ENCODE peak calls at places on chromosomes 3 and 15, in eight cellular contexts. One of them, this sample, is unnamed.

GRCh38 chr15:48748535-48748934 is 62.3 kb downstream of the CEP152 start:
- DNase-seq in suprapubic skin: no peak
- DNase-seq in fibroblast of lung: peak
- DNase-seq in AG04450: no peak
- DNase-seq in CD8-positive, alpha-beta T cell: no peak
- DNase-seq in right atrium auricular region: no peak
- DNase-seq in A549: no peak
- DNase-seq in uterus: no peak
- DNase-seq in this sample: no peak

GRCh38 chr3:11499144-11499543 is 144.6 kb downstream of the VGLL4 start:
- DNase-seq in suprapubic skin: no peak
- DNase-seq in fibroblast of lung: peak
- DNase-seq in AG04450: peak
- DNase-seq in CD8-positive, alpha-beta T cell: no peak
- DNase-seq in right atrium auricular region: no peak
- DNase-seq in A549: peak
- DNase-seq in uterus: no peak
- DNase-seq in this sample: no peak

GRCh38 chr3:194711913-194712312 is 26.2 kb downstream of the FAM43A start:
- DNase-seq in suprapubic skin: no peak
- DNase-seq in fibroblast of lung: peak
- DNase-seq in AG04450: peak
- DNase-seq in CD8-positive, alpha-beta T cell: no peak
- DNase-seq in right atrium auricular region: no peak
- DNase-seq in A549: peak
- DNase-seq in uterus: no peak
- DNase-seq in this sample: no peak

GRCh38 chr3:160885791-160886286 is 129.8 kb downstream of the PPM1L start:
- DNase-seq in suprapubic skin: no peak
- DNase-seq in fibroblast of lung: peak
- DNase-seq in AG04450: peak
- DNase-seq in CD8-positive, alpha-beta T cell: no peak
- DNase-seq in right atrium auricular region: no peak
- DNase-seq in A549: no peak
- DNase-seq in uterus: peak
- DNase-seq in this sample: peak

GRCh38 chr3:166713787-166714186 is 666.3 kb downstream of the ZBBX start:
- DNase-seq in suprapubic skin: no peak
- DNase-seq in fibroblast of lung: no peak
- DNase-seq in AG04450: no peak
- DNase-seq in CD8-positive, alpha-beta T cell: no peak
- DNase-seq in right atrium auricular region: no peak
- DNase-seq in A549: no peak
- DNase-seq in uterus: no peak
- DNase-seq in this sample: no peak

GRCh38 chr15:92082217-92082843 is 228.8 kb downstream of the SLCO3A1 start:
- DNase-seq in suprapubic skin: no peak
- DNase-seq in fibroblast of lung: peak
- DNase-seq in AG04450: peak
- DNase-seq in CD8-positive, alpha-beta T cell: peak
- DNase-seq in right atrium auricular region: no peak
- DNase-seq in A549: peak
- DNase-seq in uterus: peak
- DNase-seq in this sample: no peak

GRCh38 chr3:46926447-46926846 is 48.9 kb downstream of the PTH1R start:
- DNase-seq in suprapubic skin: no peak
- DNase-seq in fibroblast of lung: no peak
- DNase-seq in AG04450: no peak
- DNase-seq in CD8-positive, alpha-beta T cell: no peak
- DNase-seq in right atrium auricular region: no peak
- DNase-seq in A549: no peak
- DNase-seq in uterus: peak
- DNase-seq in this sample: no peak

GRCh38 chr3:142863010-142863787 is 25.7 kb downstream of the PCOLCE2 start:
- DNase-seq in suprapubic skin: no peak
- DNase-seq in fibroblast of lung: no peak
- DNase-seq in AG04450: no peak
- DNase-seq in CD8-positive, alpha-beta T cell: no peak
- DNase-seq in right atrium auricular region: peak
- DNase-seq in A549: no peak
- DNase-seq in uterus: no peak
- DNase-seq in this sample: no peak

GRCh38 chr15:100889359-100890058 is 9.9 kb downstream of the ALDH1A3 start:
- DNase-seq in suprapubic skin: peak
- DNase-seq in fibroblast of lung: peak
- DNase-seq in AG04450: peak
- DNase-seq in CD8-positive, alpha-beta T cell: no peak
- DNase-seq in right atrium auricular region: peak
- DNase-seq in A549: no peak
- DNase-seq in uterus: peak
- DNase-seq in this sample: no peak

GRCh38 chr3:100210777-100211145 is 50.0 kb upstream of the TBC1D23 start:
- DNase-seq in suprapubic skin: no peak
- DNase-seq in fibroblast of lung: peak
- DNase-seq in AG04450: peak
- DNase-seq in CD8-positive, alpha-beta T cell: no peak
- DNase-seq in right atrium auricular region: no peak
- DNase-seq in A549: no peak
- DNase-seq in uterus: no peak
- DNase-seq in this sample: no peak

GRCh38 chr3:139534992-139535879 is 4.3 kb downstream of the RBP1 start:
- DNase-seq in suprapubic skin: no peak
- DNase-seq in fibroblast of lung: peak
- DNase-seq in AG04450: peak
- DNase-seq in CD8-positive, alpha-beta T cell: no peak
- DNase-seq in right atrium auricular region: peak
- DNase-seq in A549: no peak
- DNase-seq in uterus: peak
- DNase-seq in this sample: no peak

GRCh38 chr3:11514191-11514770 is 129.4 kb downstream of the VGLL4 start:
- DNase-seq in suprapubic skin: no peak
- DNase-seq in fibroblast of lung: peak
- DNase-seq in AG04450: no peak
- DNase-seq in CD8-positive, alpha-beta T cell: no peak
- DNase-seq in right atrium auricular region: peak
- DNase-seq in A549: peak
- DNase-seq in uterus: peak
- DNase-seq in this sample: no peak

GRCh38 chr3:191721390-191721801 is 260.4 kb downstream of the PYDC2 start:
- DNase-seq in suprapubic skin: no peak
- DNase-seq in fibroblast of lung: no peak
- DNase-seq in AG04450: no peak
- DNase-seq in CD8-positive, alpha-beta T cell: no peak
- DNase-seq in right atrium auricular region: no peak
- DNase-seq in A549: no peak
- DNase-seq in uterus: no peak
- DNase-seq in this sample: no peak

GRCh38 chr3:86554346-86554745 is 436.6 kb downstream of the VGLL3 start:
- DNase-seq in suprapubic skin: no peak
- DNase-seq in fibroblast of lung: no peak
- DNase-seq in AG04450: no peak
- DNase-seq in CD8-positive, alpha-beta T cell: no peak
- DNase-seq in right atrium auricular region: no peak
- DNase-seq in A549: no peak
- DNase-seq in uterus: no peak
- DNase-seq in this sample: no peak

GRCh38 chr15:41881925-41882688 is 11.7 kb downstream of the SPTBN5 start:
- DNase-seq in suprapubic skin: no peak
- DNase-seq in fibroblast of lung: no peak
- DNase-seq in AG04450: no peak
- DNase-seq in CD8-positive, alpha-beta T cell: no peak
- DNase-seq in right atrium auricular region: no peak
- DNase-seq in A549: no peak
- DNase-seq in uterus: no peak
- DNase-seq in this sample: no peak

GRCh38 chr3:138912237-138912636 is 34.7 kb downstream of the FOXL2 start:
- DNase-seq in suprapubic skin: no peak
- DNase-seq in fibroblast of lung: peak
- DNase-seq in AG04450: no peak
- DNase-seq in CD8-positive, alpha-beta T cell: no peak
- DNase-seq in right atrium auricular region: no peak
- DNase-seq in A549: no peak
- DNase-seq in uterus: no peak
- DNase-seq in this sample: no peak

GRCh38 chr3:86923071-86923476 is 67.9 kb downstream of the VGLL3 start:
- DNase-seq in suprapubic skin: no peak
- DNase-seq in fibroblast of lung: peak
- DNase-seq in AG04450: peak
- DNase-seq in CD8-positive, alpha-beta T cell: no peak
- DNase-seq in right atrium auricular region: no peak
- DNase-seq in A549: peak
- DNase-seq in uterus: no peak
- DNase-seq in this sample: no peak

GRCh38 chr3:190972840-190973270 is 110.4 kb upstream of the GMNC start:
- DNase-seq in suprapubic skin: no peak
- DNase-seq in fibroblast of lung: peak
- DNase-seq in AG04450: no peak
- DNase-seq in CD8-positive, alpha-beta T cell: no peak
- DNase-seq in right atrium auricular region: no peak
- DNase-seq in A549: no peak
- DNase-seq in uterus: no peak
- DNase-seq in this sample: no peak

GRCh38 chr3:173135059-173135458 is 6.0 kb downstream of the SPATA16 start:
- DNase-seq in suprapubic skin: no peak
- DNase-seq in fibroblast of lung: no peak
- DNase-seq in AG04450: no peak
- DNase-seq in CD8-positive, alpha-beta T cell: no peak
- DNase-seq in right atrium auricular region: no peak
- DNase-seq in A549: no peak
- DNase-seq in uterus: no peak
- DNase-seq in this sample: no peak

GRCh38 chr15:29045717-29046116 is 159.9 kb downstream of the APBA2 start:
- DNase-seq in suprapubic skin: peak
- DNase-seq in fibroblast of lung: peak
- DNase-seq in AG04450: no peak
- DNase-seq in CD8-positive, alpha-beta T cell: no peak
- DNase-seq in right atrium auricular region: no peak
- DNase-seq in A549: no peak
- DNase-seq in uterus: no peak
- DNase-seq in this sample: no peak

GRCh38 chr3:147688868-147689267 is 279.7 kb downstream of the ZIC1 start:
- DNase-seq in suprapubic skin: no peak
- DNase-seq in fibroblast of lung: no peak
- DNase-seq in AG04450: no peak
- DNase-seq in CD8-positive, alpha-beta T cell: no peak
- DNase-seq in right atrium auricular region: no peak
- DNase-seq in A549: no peak
- DNase-seq in uterus: no peak
- DNase-seq in this sample: no peak

GRCh38 chr3:89606151-89606550 is 498.7 kb downstream of the EPHA3 start:
- DNase-seq in suprapubic skin: no peak
- DNase-seq in fibroblast of lung: peak
- DNase-seq in AG04450: no peak
- DNase-seq in CD8-positive, alpha-beta T cell: no peak
- DNase-seq in right atrium auricular region: no peak
- DNase-seq in A549: no peak
- DNase-seq in uterus: no peak
- DNase-seq in this sample: no peak

GRCh38 chr15:66043264-66043663 is 174.0 kb downstream of the RAB11A start:
- DNase-seq in suprapubic skin: no peak
- DNase-seq in fibroblast of lung: no peak
- DNase-seq in AG04450: no peak
- DNase-seq in CD8-positive, alpha-beta T cell: no peak
- DNase-seq in right atrium auricular region: no peak
- DNase-seq in A549: no peak
- DNase-seq in uterus: no peak
- DNase-seq in this sample: no peak

DNA sequence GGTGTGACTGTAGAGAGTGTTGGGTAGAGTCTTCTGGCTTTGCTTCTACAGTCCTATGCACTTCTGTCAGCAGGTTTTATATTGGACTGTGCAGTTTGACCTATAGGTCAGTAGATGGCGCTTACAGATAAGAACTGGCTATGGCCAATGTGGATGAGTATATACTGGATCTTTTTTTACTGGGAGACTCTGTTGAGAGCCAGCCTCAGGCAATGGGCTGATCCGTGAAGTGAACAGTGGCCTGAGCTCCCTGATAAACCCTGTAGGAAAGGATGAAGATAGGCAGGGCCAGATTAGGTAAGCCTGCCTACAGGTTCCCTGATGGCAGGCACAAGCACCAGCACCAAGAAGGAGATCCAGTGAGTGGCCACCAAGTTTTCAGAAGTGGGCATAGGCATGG is 325.9 kb upstream of the SGO1 start:
- DNase-seq in suprapubic skin: no peak
- DNase-seq in fibroblast of lung: peak
- DNase-seq in AG04450: peak
- DNase-seq in CD8-positive, alpha-beta T cell: no peak
- DNase-seq in right atrium auricular region: no peak
- DNase-seq in A549: peak
- DNase-seq in uterus: no peak
- DNase-seq in this sample: no peak
- TF ChIP-seq CTCF in suprapubic skin: no peak
- TF ChIP-seq CTCF in fibroblast of lung: peak
- TF ChIP-seq CTCF in AG04450: peak
- TF ChIP-seq CTCF in CD8-positive, alpha-beta T cell: no peak
- TF ChIP-seq CTCF in right atrium auricular region: no peak
- TF ChIP-seq CTCF in A549: peak
- TF ChIP-seq CTCF in uterus: peak
- TF ChIP-seq CTCF in this sample: peak

GRCh38 chr3:141386080-141386594 is 17.8 kb downstream of the ZBTB38 start:
- DNase-seq in suprapubic skin: no peak
- DNase-seq in fibroblast of lung: peak
- DNase-seq in AG04450: no peak
- DNase-seq in CD8-positive, alpha-beta T cell: no peak
- DNase-seq in right atrium auricular region: no peak
- DNase-seq in A549: no peak
- DNase-seq in uterus: no peak
- DNase-seq in this sample: no peak
- H3K4me3 ChIP-seq in suprapubic skin: peak
- H3K4me3 ChIP-seq in fibroblast of lung: peak
- H3K4me3 ChIP-seq in AG04450: peak
- H3K4me3 ChIP-seq in CD8-positive, alpha-beta T cell: no peak
- H3K4me3 ChIP-seq in right atrium auricular region: no peak
- H3K4me3 ChIP-seq in A549: no peak
- H3K4me3 ChIP-seq in uterus: no peak
- H3K4me3 ChIP-seq in this sample: peak

DNA sequence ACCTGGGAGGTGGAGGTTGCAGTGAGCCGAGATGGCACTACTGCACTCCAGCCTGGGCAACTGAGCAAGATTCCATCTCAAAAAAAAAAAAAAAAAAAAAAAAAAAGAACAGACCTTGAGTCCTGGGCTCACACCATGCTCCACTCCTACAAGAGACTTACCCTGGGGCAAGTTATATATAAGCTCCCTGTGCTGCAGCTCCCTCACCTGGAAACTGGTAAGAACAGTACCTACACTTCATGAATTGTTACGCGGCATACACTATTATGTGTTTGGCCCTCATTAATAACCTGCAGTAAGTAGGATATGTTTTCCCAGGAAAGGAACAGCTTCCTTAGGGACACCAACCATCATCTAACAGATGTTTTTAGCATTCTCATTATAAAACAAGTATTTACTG is 119.6 kb downstream of the FMN1 start:
- DNase-seq in suprapubic skin: no peak
- DNase-seq in fibroblast of lung: no peak
- DNase-seq in AG04450: no peak
- DNase-seq in CD8-positive, alpha-beta T cell: no peak
- DNase-seq in right atrium auricular region: no peak
- DNase-seq in A549: no peak
- DNase-seq in uterus: no peak
- DNase-seq in this sample: no peak
- TF ChIP-seq CTCF in suprapubic skin: peak
- TF ChIP-seq CTCF in fibroblast of lung: no peak
- TF ChIP-seq CTCF in AG04450: no peak
- TF ChIP-seq CTCF in CD8-positive, alpha-beta T cell: no peak
- TF ChIP-seq CTCF in right atrium auricular region: no peak
- TF ChIP-seq CTCF in A549: no peak
- TF ChIP-seq CTCF in uterus: no peak
- TF ChIP-seq CTCF in this sample: no peak

GRCh38 chr3:34017757-34018156 is 219.3 kb downstream of the PDCD6IP start:
- DNase-seq in suprapubic skin: no peak
- DNase-seq in fibroblast of lung: no peak
- DNase-seq in AG04450: no peak
- DNase-seq in CD8-positive, alpha-beta T cell: no peak
- DNase-seq in right atrium auricular region: no peak
- DNase-seq in A549: no peak
- DNase-seq in uterus: no peak
- DNase-seq in this sample: no peak
- H3K4me3 ChIP-seq in suprapubic skin: no peak
- H3K4me3 ChIP-seq in fibroblast of lung: no peak
- H3K4me3 ChIP-seq in AG04450: no peak
- H3K4me3 ChIP-seq in CD8-positive, alpha-beta T cell: no peak
- H3K4me3 ChIP-seq in right atrium auricular region: no peak
- H3K4me3 ChIP-seq in A549: no peak
- H3K4me3 ChIP-seq in uterus: no peak
- H3K4me3 ChIP-seq in this sample: no peak

This sample was measured in GM12864.